ENCODE peak calls at places on chromosomes 3 and 15, in four cellular contexts. A, E, D and X are unnamed samples.

GRCh38 chr15:52649686-52650085 is 29.5 kb downstream of the ATOSA start:
- DNase-seq in A (no peak), E (no peak), D (no peak), X (no peak)

GRCh38 chr3:10501664-10502052 is 3.7 kb downstream of the ATP2B2 start:
- DNase-seq in A (no peak), E (no peak), D (no peak), X (no peak)

GRCh38 chr15:44861917-44862316 is 94.6 kb upstream of the TERB2 start:
- DNase-seq in A (no peak), E (no peak), D (no peak), X (no peak)

GRCh38 chr3:129383292-129383860 is 45.1 kb downstream of the EFCAB12 start:
- DNase-seq in A (peak), E (peak), D (peak), X (peak)

GRCh38 chr3:14959358-14959943 is 12.1 kb downstream of the NR2C2 start:
- DNase-seq in A (no peak), E (no peak), D (no peak), X (no peak)

GRCh38 chr3:135419155-135419554 is 546.4 kb upstream of the PPP2R3A start:
- DNase-seq in A (no peak), E (no peak), D (no peak), X (no peak)

GRCh38 chr15:70309716-70310115 is 212.0 kb upstream of the TLE3 start:
- DNase-seq in A (no peak), E (no peak), D (no peak), X (no peak)

GRCh38 chr15:82656641-82657266 is 9.6 kb upstream of the CPEB1 start:
- DNase-seq in A (no peak), E (no peak), D (no peak), X (no peak)

GRCh38 chr15:48721061-48721810 is 75.7 kb upstream of the FBN1 start:
- DNase-seq in A (no peak), E (no peak), D (no peak), X (no peak)

GRCh38 chr3:108757404-108757982 is at the start of gene RETNLB:
- DNase-seq in A (no peak), E (no peak), D (peak), X (no peak)

GRCh38 chr3:148066787-148067186 is 630.9 kb upstream of the AGTR1 start:
- DNase-seq in A (no peak), E (no peak), D (no peak), X (no peak)

GRCh38 chr3:76436895-76437294 is 603.0 kb upstream of the ROBO2 start:
- DNase-seq in A (no peak), E (no peak), D (no peak), X (no peak)

GRCh38 chr3:182389041-182389815 is 404.1 kb upstream of the ATP11B start:
- DNase-seq in A (no peak), E (no peak), D (no peak), X (peak)

GRCh38 chr3:183306798-183307671 is 54.0 kb downstream of the B3GNT5 start:
- DNase-seq in A (peak), E (peak), D (peak), X (no peak)

GRCh38 chr3:105503191-105503593 is 136.5 kb downstream of the ALCAM start:
- DNase-seq in A (no peak), E (no peak), D (no peak), X (no peak)

GRCh38 chr3:132417695-132418520 is 606 bp downstream of the DNAJC13 start:
- DNase-seq in A (peak), E (peak), D (peak), X (peak)

GRCh38 chr3:151501171-151501790 is 40.4 kb upstream of the IGSF10 start:
- DNase-seq in A (no peak), E (no peak), D (no peak), X (no peak)

GRCh38 chr15:70569139-70569717 is 194.1 kb downstream of the UACA start:
- DNase-seq in A (no peak), E (peak), D (peak), X (peak)

GRCh38 chr3:75220932-75221331 is 443.2 kb upstream of the FRG2C start:
- DNase-seq in A (no peak), E (no peak), D (no peak), X (no peak)

GRCh38 chr3:75224419-75224818 is 439.7 kb upstream of the FRG2C start:
- DNase-seq in A (no peak), E (peak), D (no peak), X (no peak)

DNA sequence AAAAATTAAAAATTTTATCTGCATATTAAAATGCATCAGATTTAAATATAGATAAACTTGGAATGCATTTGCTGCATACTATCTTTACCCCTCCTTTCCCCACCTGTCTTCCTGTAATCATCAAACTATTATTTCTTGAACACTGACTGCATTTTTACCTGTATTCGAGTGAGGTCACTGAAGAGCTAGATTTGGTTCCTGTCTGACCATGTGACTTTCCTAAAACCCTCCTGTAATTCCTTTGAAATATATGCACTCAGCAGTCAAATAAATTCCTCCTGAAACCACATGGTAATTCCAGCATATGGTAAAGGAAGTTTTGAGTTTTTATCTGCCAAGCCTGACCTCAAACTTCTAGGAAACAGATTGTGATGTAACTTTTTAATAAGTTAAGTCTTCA is 445.6 kb upstream of the FRG2C start:
- DNase-seq in A (no peak), E (no peak), D (no peak), X (no peak)
- TF ChIP-seq CTCF in A (no peak), E (no peak), D (no peak), X (no peak)

DNA sequence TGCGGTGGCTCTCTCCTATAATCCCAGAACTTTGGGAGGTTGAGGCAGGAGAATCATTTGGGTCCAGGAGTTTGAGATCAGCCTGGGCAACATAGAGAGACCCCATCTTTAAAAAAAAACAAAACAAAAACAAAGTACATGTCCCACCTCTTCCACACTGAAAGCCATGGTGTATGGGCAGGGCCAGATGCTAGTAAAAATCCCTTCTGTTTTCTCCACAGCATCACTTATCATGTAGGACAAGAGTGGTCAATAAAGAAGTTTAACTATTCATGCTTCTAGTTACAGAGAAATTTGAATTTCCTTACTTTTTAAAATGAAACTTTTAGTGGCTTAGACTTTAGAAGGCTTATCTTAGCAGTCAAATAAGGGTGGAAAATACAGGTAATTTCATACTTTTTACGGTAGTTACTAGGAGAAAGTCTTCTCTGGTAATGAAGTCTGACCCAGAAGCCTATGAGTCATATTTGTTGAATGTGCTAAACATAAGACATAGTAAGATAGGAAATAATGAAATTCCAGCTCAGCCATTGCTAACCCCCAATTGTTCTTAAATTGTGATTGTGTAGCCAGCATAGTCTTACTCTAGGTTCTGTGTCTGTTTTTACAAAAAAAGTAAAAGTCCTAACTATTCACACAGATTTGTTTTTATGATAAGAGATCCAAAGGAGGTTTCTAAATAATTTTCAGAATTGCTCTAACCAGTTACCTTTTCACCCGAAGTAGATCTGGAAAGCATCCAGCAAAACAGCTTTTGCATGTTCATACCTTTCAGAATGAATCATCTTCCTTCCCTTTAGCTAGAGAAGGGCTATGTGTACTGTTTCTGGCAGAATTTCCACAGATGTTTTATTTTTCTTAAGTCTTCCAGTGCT is 16.4 kb upstream of the ZNF609 start:
- DNase-seq in A (no peak), E (peak), D (no peak), X (peak)
- H3K27ac ChIP-seq in A (peak), E (peak), D (peak), X (no peak)

GRCh38 chr15:26838742-26839460 is 28.0 kb upstream of the GABRA5 start:
- DNase-seq in A (no peak), E (no peak), D (no peak), X (no peak)
- TF ChIP-seq CTCF in A (no peak), E (peak), D (peak), X (peak)

GRCh38 chr3:177334803-177335202 is 137.5 kb upstream of the TBL1XR1 start:
- DNase-seq in A (no peak), E (no peak), D (no peak), X (no peak)
- H3K27ac ChIP-seq in A (no peak), E (no peak), D (no peak), X (no peak)

GRCh38 chr15:96073908-96074307 is 256.6 kb upstream of the NR2F2 start:
- DNase-seq in A (no peak), E (no peak), D (no peak), X (no peak)
- TF ChIP-seq CTCF in A (no peak), E (no peak), D (no peak), X (no peak)

GRCh38 chr3:31937225-31937624 is 43.8 kb downstream of the OSBPL10 start:
- DNase-seq in A (no peak), E (no peak), D (no peak), X (peak)
- H3K27ac ChIP-seq in A (no peak), E (no peak), D (no peak), X (peak)

GRCh38 chr15:42059661-42060476 is 34.5 kb downstream of the PLA2G4D start:
- DNase-seq in A (peak), E (peak), D (peak), X (peak)
- TF ChIP-seq CTCF in A (peak), E (peak), D (peak), X (peak)